ENCODE peak calls at places on chromosomes 12 and 14, in four cellular contexts. I, M, N and Y are unnamed samples.

GRCh38 chr14:21044106-21044618 is 2.0 kb downstream of the RNASE7 start:
- DNase-seq in I (no peak), M (no peak), N (no peak), Y (no peak)

GRCh38 chr14:60915781-60916180 is 65.1 kb downstream of the TRMT5 start:
- DNase-seq in M (peak), I (no peak), N (no peak), Y (no peak)

GRCh38 chr12:119864591-119864990 is 12.5 kb downstream of the CIT start:
- DNase-seq in M (no peak), N (no peak), I (no peak), Y (no peak)

GRCh38 chr14:69316449-69317391 is 56.8 kb downstream of the GALNT16 start:
- DNase-seq in M (peak), I (peak), N (peak), Y (peak)

GRCh38 chr12:112496493-112496892 is 77.7 kb downstream of the PTPN11 start:
- DNase-seq in N (no peak), I (no peak), M (no peak), Y (no peak)

GRCh38 chr12:104859144-104859543 is 98.9 kb downstream of the SLC41A2 start:
- DNase-seq in N (peak), M (peak), I (no peak), Y (no peak)

GRCh38 chr12:11652351-11653040 is 3.0 kb downstream of the ETV6 start:
- DNase-seq in I (no peak), M (peak), N (no peak), Y (peak)

GRCh38 chr12:70774055-70774454 is 136.8 kb upstream of the PTPRB start:
- DNase-seq in I (no peak), N (peak), M (no peak), Y (no peak)

GRCh38 chr14:65035049-65035448 is 48.4 kb downstream of the FNTB start:
- DNase-seq in N (no peak), M (no peak), I (no peak), Y (peak)

GRCh38 chr14:104296388-104297312 is 158.3 kb downstream of the KIF26A start:
- DNase-seq in M (no peak), N (no peak), I (no peak), Y (peak)

GRCh38 chr14:92040431-92041040 is 677 bp upstream of the TRIP11 start:
- DNase-seq in M (peak), N (peak), I (no peak), Y (no peak)

GRCh38 chr14:68249534-68250517 is 430.2 kb downstream of the RAD51B start:
- DNase-seq in N (peak), M (peak), I (no peak), Y (no peak)

GRCh38 chr12:87866602-87867292 is 162.5 kb downstream of the C12orf50 start:
- DNase-seq in I (no peak), N (peak), M (peak), Y (no peak)

GRCh38 chr14:68807148-68807600 is 14.3 kb upstream of the ZFP36L1 start:
- DNase-seq in N (peak), M (peak), I (peak), Y (peak)

GRCh38 chr14:69711471-69712216 is 55.3 kb upstream of the SRSF5 start:
- DNase-seq in I (no peak), M (no peak), N (no peak), Y (peak)

GRCh38 chr12:4133636-4134433 is 139.7 kb upstream of the CCND2 start:
- DNase-seq in M (no peak), I (peak), N (no peak), Y (no peak)

GRCh38 chr12:52063986-52064649 is 5.7 kb upstream of the ATG101 start:
- DNase-seq in M (peak), I (no peak), N (peak), Y (no peak)

GRCh38 chr14:103542545-103543088 is 13.6 kb downstream of the TRMT61A start:
- DNase-seq in M (no peak), N (no peak), I (no peak), Y (no peak)

GRCh38 chr14:21258194-21258888 is 10.9 kb downstream of the HNRNPC start:
- DNase-seq in M (no peak), N (no peak), I (no peak), Y (no peak)

GRCh38 chr14:104346112-104346462 is 207.7 kb downstream of the KIF26A start:
- DNase-seq in N (no peak), M (no peak), I (no peak), Y (peak)

GRCh38 chr14:35940291-35940690 is 114.2 kb downstream of the BRMS1L start:
- DNase-seq in M (no peak), I (no peak), N (no peak), Y (no peak)

GRCh38 chr12:54220092-54220557 is 31.3 kb upstream of the SMUG1 start:
- DNase-seq in N (peak), M (peak), I (no peak), Y (peak)

GRCh38 chr14:84523746-84524145 is 1006.2 kb upstream of the FLRT2 start:
- DNase-seq in I (no peak), N (no peak), M (no peak), Y (no peak)

GRCh38 chr12:70722584-70723343 is 85.5 kb upstream of the PTPRB start:
- DNase-seq in N (no peak), I (no peak), M (no peak), Y (no peak)

GRCh38 chr12:113244015-113244983 is 23.0 kb downstream of the TPCN1 start:
- DNase-seq in N (peak), I (no peak), M (no peak), Y (peak)

GRCh38 chr14:29215853-29216252 is 449.3 kb downstream of the FOXG1 start:
- DNase-seq in M (no peak), I (no peak), N (peak), Y (no peak)

GRCh38 chr14:69815556-69815955 is 18.5 kb upstream of the SLC10A1 start:
- DNase-seq in N (no peak), I (no peak), M (no peak), Y (no peak)

GRCh38 chr12:47942327-47943230 is 20.8 kb upstream of the TMEM106C start:
- DNase-seq in I (no peak), M (no peak), N (no peak), Y (no peak)
- TF ChIP-seq CTCF in I (no peak), M (peak), N (peak), Y (no peak)

GRCh38 chr12:6947615-6948014 is 3.5 kb upstream of the PTPN6 start:
- DNase-seq in I (no peak), N (no peak), M (no peak), Y (no peak)

GRCh38 chr12:6950944-6951540 is at the start of gene PTPN6:
- DNase-seq in M (no peak), N (no peak), I (no peak), Y (no peak)

GRCh38 chr12:6946920-6947374 is 3.1 kb downstream of the C12orf57 start:
- DNase-seq in I (no peak), M (no peak), N (no peak), Y (no peak)

GRCh38 chr12:6950401-6950801 is 755 bp upstream of the PTPN6 start:
- DNase-seq in N (no peak), M (no peak), I (no peak), Y (no peak)

GRCh38 chr12:6949063-6949594 is 2.0 kb upstream of the PTPN6 start:
- DNase-seq in N (no peak), I (no peak), M (no peak), Y (no peak)
- TF ChIP-seq CTCF in N (no peak), I (no peak), M (no peak), Y (no peak)

GRCh38 chr14:24690492-24690891 is 56.5 kb upstream of the GZMB start:
- DNase-seq in M (no peak), N (no peak), I (no peak), Y (no peak)
- TF ChIP-seq CTCF in M (no peak), N (no peak), I (no peak), Y (no peak)

GRCh38 chr12:59164991-59165718 is 244.9 kb upstream of the LRIG3 start:
- DNase-seq in M (peak), N (peak), I (no peak), Y (no peak)
- TF ChIP-seq CTCF in M (peak), N (no peak), I (peak), Y (peak)

DNA sequence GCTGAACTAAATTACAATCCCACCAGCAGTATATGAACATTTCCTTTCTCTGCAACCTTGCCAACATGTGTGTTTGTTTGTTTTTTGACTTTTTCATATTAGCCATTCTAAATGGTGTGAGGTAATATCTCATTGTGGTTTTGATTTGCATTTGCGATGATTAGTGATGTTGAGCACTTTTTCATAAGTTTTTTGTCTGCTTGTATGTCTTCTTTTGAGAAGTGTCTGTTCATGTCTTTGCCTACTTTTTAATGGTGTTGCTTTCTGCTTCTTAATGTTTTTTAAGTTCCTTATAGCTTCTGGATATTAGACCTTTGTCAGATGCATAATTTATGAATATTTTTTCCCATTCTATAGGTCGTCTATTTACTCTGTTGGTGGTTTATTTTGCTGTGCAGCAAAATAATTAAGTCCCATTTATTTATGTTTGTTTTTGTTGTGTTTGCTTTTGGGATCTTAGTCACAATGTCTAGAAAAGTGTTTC is 1262.9 kb downstream of the FSCB start:
- DNase-seq in N (no peak), I (no peak), M (no peak), Y (no peak)
- TF ChIP-seq CTCF in N (no peak), I (no peak), M (no peak), Y (no peak)

DNA sequence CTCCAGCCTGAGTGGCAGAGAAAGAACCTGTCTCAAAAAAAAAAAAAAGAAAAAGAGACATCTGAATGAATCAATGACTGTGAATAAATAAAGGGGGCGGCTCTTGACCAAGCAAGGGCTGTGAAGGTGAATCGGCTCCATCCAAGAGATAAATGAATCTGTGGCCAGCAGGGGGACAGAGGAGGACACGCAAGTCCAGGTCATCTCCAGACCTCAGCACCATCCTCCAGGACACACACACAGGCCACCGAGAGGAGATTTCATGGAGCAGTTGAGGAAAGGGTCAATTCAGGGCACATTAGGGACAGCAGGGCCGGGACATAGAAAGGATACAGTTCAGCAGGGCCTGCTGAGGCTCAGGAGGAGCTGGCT is 21.6 kb downstream of the TRPV4 start:
- DNase-seq in N (no peak), M (no peak), I (no peak), Y (no peak)
- TF ChIP-seq CTCF in N (peak), M (peak), I (no peak), Y (no peak)

DNA sequence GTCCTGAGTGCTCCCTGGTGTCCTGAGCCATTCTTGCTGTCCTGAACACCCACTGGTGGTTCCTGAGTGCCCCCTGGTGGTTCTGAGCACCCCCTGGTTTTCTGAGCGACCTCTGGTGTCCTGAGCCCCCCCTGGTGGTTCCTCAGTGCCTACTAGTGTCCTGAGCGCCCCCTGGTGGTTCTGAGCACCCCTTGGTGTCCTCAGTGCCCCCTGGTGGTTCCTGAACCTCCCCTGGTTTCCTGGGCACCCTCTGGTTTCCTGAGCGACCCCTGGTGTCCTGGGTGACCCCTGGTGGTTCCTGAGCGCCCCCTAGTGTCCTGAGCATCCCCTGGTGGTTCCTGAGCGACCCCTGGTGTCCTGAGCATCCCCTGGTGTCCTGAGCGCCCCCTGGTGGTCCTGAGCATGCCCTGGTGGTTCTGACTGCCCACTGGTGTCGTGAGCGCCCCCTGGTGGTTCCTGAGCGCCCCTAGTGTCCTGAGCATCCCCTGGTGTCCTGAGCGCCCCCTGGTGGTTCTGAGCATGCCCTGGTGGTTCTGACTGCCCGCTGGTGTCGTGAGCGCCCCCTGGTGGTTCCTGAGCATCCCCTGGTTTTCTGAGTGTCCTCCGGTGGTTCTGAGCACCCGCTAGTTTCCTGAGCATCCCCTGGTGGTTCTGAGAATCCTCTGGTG is 473.1 kb downstream of the TMEM121 start:
- DNase-seq in N (no peak), M (no peak), I (no peak), Y (no peak)
- TF ChIP-seq CTCF in N (no peak), M (peak), I (peak), Y (peak)